ENCODE peak calls at places on chromosome 19, in five cellular contexts. R is OCI-LY7, U is spleen, T is endothelial cell of umbilical vein, K is choroid plexus epithelial cell. Y is an unnamed sample.
A peak's percentile ranks its signal among the peaks of the same experiment; 100 is the strongest.

GRCh38 chr19:926595-927043 is 784 bp downstream of the ARID3A start:
- DNase-seq in R (peak; percentile 84), K (peak; percentile 63), U (peak; percentile 92), T (no peak), Y (no peak)

GRCh38 chr19:38417544-38418506 is 8.2 kb downstream of the RASGRP4 start:
- DNase-seq in R (peak; percentile 57), T (no peak), K (no peak), U (peak; percentile 95), Y (no peak)

GRCh38 chr19:38132781-38133180 is 91.2 kb downstream of the DPF1 start:
- DNase-seq in U (no peak), R (no peak), K (no peak), T (no peak), Y (no peak)

GRCh38 chr19:48713864-48714755 is 5.4 kb downstream of the MAMSTR start:
- DNase-seq in U (peak; percentile 97), T (peak; percentile 100), K (peak; percentile 100), R (peak; percentile 99), Y (peak; percentile 98)

GRCh38 chr19:40252395-40252794 is 25.9 kb upstream of the CCNP start:
- DNase-seq in U (no peak), K (peak; percentile 61), R (no peak), T (no peak), Y (no peak)

GRCh38 chr19:38492147-38492813 is 58.8 kb downstream of the RYR1 start:
- DNase-seq in R (peak; percentile 18), T (no peak), U (no peak), K (no peak), Y (no peak)

GRCh38 chr19:1453525-1454371 is 3.8 kb downstream of the APC2 start:
- DNase-seq in K (no peak), U (no peak), R (no peak), T (no peak), Y (no peak)

GRCh38 chr19:44607049-44607448 is 6.3 kb upstream of the IGSF23 start:
- DNase-seq in R (no peak), K (no peak), U (no peak), T (peak; percentile 95), Y (no peak)

GRCh38 chr19:38952395-38953165 is 21.8 kb downstream of the MRPS12 start:
- DNase-seq in K (peak; percentile 53), U (peak; percentile 18), R (peak; percentile 63), T (no peak), Y (no peak)

GRCh38 chr19:54030895-54031586 is 32.7 kb downstream of the VSTM1 start:
- DNase-seq in U (no peak), R (peak; percentile 14), K (peak; percentile 52), T (peak; percentile 29), Y (no peak)

GRCh38 chr19:47225746-47226425 is 5.1 kb downstream of the BBC3 start:
- DNase-seq in U (peak; percentile 96), T (peak; percentile 84), K (peak; percentile 90), R (peak; percentile 92), Y (no peak)

GRCh38 chr19:10797078-10797477 is 38.9 kb downstream of the TMED1 start:
- DNase-seq in U (no peak), K (no peak), T (no peak), R (no peak), Y (no peak)

GRCh38 chr19:34253711-34254551 is 423 bp upstream of the GARRE1 start:
- DNase-seq in U (peak; percentile 98), K (peak; percentile 64), T (peak; percentile 60), R (peak; percentile 89), Y (no peak)

GRCh38 chr19:47650695-47651094 is 41.8 kb downstream of the BICRA start:
- DNase-seq in R (no peak), K (no peak), T (no peak), U (no peak), Y (no peak)

GRCh38 chr19:7533281-7533819 is 2.2 kb upstream of the PNPLA6 start:
- DNase-seq in U (peak; percentile 84), K (peak; percentile 67), T (peak; percentile 51), R (no peak), Y (no peak)

GRCh38 chr19:18776288-18776594 is 14.9 kb downstream of the COMP start:
- DNase-seq in U (no peak), K (peak; percentile 55), R (no peak), T (no peak), Y (no peak)

GRCh38 chr19:55146648-55147218 is 2.3 kb downstream of the TNNT1 start:
- DNase-seq in K (no peak), T (no peak), U (no peak), R (peak; percentile 42), Y (no peak)

GRCh38 chr19:2341987-2342386 is 13.5 kb downstream of the SPPL2B start:
- DNase-seq in R (no peak), U (no peak), T (no peak), K (no peak), Y (no peak)

GRCh38 chr19:46967578-46968018 is 52.0 kb upstream of the NPAS1 start:
- DNase-seq in K (no peak), T (no peak), U (no peak), R (no peak), Y (no peak)

GRCh38 chr19:10836478-10837325 is 690 bp upstream of the TMED1 start:
- DNase-seq in U (peak; percentile 94), T (no peak), K (peak; percentile 90), R (peak; percentile 92), Y (no peak)

GRCh38 chr19:53772943-53773342 is 51.2 kb downstream of the NLRP12 start:
- DNase-seq in K (peak; percentile 79), R (peak; percentile 54), T (peak; percentile 66), U (no peak), Y (peak; percentile 6)

GRCh38 chr19:40139533-40140287 is 49.0 kb upstream of the ZNF780A start:
- DNase-seq in K (peak; percentile 77), R (peak; percentile 70), T (peak; percentile 50), U (no peak), Y (peak; percentile 2)

GRCh38 chr19:17946965-17947784 is 14.4 kb downstream of the CCDC124 start:
- DNase-seq in K (no peak), U (peak; percentile 88), T (no peak), R (no peak), Y (no peak)

GRCh38 chr19:11142528-11143171 is 12.9 kb downstream of the SPC24 start:
- DNase-seq in K (peak; percentile 97), T (peak; percentile 95), R (no peak), U (peak; percentile 78), Y (peak; percentile 67)

GRCh38 chr19:45160870-45161714 is at the start of gene NKPD1:
- DNase-seq in T (no peak), R (no peak), K (no peak), U (no peak), Y (no peak)

GRCh38 chr19:46737761-46738171 is 8.1 kb upstream of the FKRP start:
- DNase-seq in T (no peak), R (no peak), U (no peak), K (no peak), Y (no peak)

GRCh38 chr19:20028611-20029010 is 10.7 kb downstream of the ZNF682 start:
- DNase-seq in R (no peak), T (no peak), K (no peak), U (no peak), Y (no peak)

GRCh38 chr19:52748336-52748950 is 13.6 kb upstream of the ZNF611 start:
- DNase-seq in R (peak; percentile 66), U (no peak), T (peak; percentile 42), K (peak; percentile 74), Y (no peak)

GRCh38 chr19:16898306-16899015 is 9.7 kb downstream of the F2RL3 start:
- DNase-seq in K (no peak), U (no peak), R (no peak), T (no peak), Y (no peak)

GRCh38 chr19:16896913-16897571 is 8.2 kb downstream of the F2RL3 start:
- DNase-seq in U (peak; percentile 95), T (peak; percentile 97), K (peak; percentile 97), R (peak; percentile 86), Y (peak; percentile 70)

GRCh38 chr19:16901491-16902175 is 12.8 kb downstream of the F2RL3 start:
- DNase-seq in U (no peak), R (no peak), K (no peak), T (no peak), Y (no peak)

GRCh38 chr19:16897572-16898056 is 8.8 kb downstream of the F2RL3 start:
- DNase-seq in R (no peak), K (peak; percentile 14), T (no peak), U (peak; percentile 89), Y (no peak)

DNA sequence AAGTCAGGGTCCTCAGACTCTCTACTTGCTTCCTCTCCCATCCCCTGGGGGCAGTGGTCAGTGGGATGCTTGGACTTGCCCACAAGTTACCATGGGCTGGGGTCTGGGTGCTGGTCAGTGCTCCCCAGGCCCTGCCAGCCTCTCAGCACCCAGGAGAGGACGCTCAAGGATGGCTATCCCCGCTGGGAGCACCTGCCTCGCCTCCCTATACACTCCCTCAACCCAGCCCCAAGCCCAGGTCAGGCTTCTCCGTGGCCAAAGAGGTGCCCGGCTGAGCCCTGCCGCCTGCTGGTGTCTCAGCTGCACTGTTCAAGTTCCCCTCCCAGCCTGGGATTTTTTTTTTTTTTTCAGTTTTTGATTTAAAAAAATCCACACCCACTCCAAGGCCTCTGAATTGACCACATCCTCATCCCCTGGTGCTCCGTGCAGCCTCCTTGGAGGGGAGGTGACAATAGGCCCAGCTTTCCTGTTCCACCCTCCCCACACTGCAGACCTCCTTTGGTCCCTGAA is 10.8 kb downstream of the F2RL3 start:
- DNase-seq in T (peak; percentile 16), K (peak; percentile 46), U (peak; percentile 84), R (peak; percentile 62), Y (no peak)
- TF ChIP-seq CTCF in T (peak; percentile 58), K (peak; percentile 75), U (peak; percentile 71), R (peak; percentile 80), Y (peak; percentile 51)

GRCh38 chr19:5504115-5504514 is 48.9 kb downstream of the ZNRF4 start:
- DNase-seq in U (no peak), R (no peak), K (no peak), T (no peak), Y (no peak)
- TF ChIP-seq CTCF in U (no peak), R (peak; percentile 49), K (peak; percentile 26), T (no peak), Y (peak; percentile 18)

GRCh38 chr19:28665748-28666147 is 547.2 kb downstream of the UQCRFS1 start:
- DNase-seq in R (no peak), K (no peak), T (no peak), U (no peak), Y (no peak)

GRCh38 chr19:28670894-28671293 is 542.1 kb downstream of the UQCRFS1 start:
- DNase-seq in U (no peak), K (no peak), R (no peak), T (no peak), Y (no peak)

GRCh38 chr19:28669804-28670203 is 543.1 kb downstream of the UQCRFS1 start:
- DNase-seq in K (no peak), U (no peak), T (no peak), R (no peak), Y (no peak)

DNA sequence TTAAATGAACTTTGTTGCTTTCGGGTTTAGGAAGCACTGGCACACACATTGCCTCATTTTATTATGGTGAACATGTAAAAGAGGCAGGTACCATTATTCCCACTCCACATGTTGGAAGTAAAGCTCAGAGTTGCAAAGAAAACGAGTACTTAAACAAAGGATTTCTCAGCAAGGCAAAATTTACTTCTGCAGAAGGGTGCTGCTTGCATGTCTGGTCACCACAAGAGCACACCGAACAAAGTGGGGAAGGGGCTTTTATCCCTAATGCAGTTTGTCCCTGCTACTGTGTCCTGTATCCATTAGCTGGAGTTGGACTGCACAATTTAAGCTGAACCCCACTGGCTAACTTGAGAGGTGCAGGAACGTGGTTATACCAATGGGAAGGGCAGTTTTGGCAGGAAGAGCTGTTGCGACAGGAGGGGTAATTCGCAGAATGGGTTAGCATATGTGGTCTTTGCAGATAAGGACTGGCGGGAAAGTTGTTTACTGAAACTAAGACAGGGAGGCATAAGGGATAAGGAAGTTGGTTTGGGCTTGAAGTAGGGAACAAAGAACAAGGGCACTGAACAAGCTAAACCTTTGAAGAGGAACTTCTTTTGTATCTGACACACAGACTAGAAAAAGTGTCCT is 545.5 kb downstream of the UQCRFS1 start:
- DNase-seq in K (no peak), T (no peak), R (no peak), U (no peak), Y (no peak)
- TF ChIP-seq CTCF in K (no peak), T (no peak), R (no peak), U (no peak), Y (no peak)

GRCh38 chr19:27774337-27774736 is 1438.6 kb downstream of the UQCRFS1 start:
- DNase-seq in U (no peak), R (peak; percentile 34), K (peak; percentile 2), T (no peak), Y (no peak)
- TF ChIP-seq CTCF in U (no peak), R (no peak), K (peak; percentile 56), T (peak; percentile 30), Y (peak; percentile 28)